ENCODE peak calls at places on chromosomes 16 and 17, in five cellular contexts. S, A, H, K and Z are unnamed samples.
A peak's percentile ranks its signal among the peaks of the same experiment; 100 is the strongest.

GRCh38 chr16:30567991-30568638 is 3.4 kb downstream of the ZNF688 start:
- DNase-seq in S (peak; percentile 74), A (no peak), H (peak; percentile 76), K (peak; percentile 77), Z (peak; percentile 76)

GRCh38 chr17:50175035-50175788 is 9.4 kb downstream of the SGCA start:
- DNase-seq in S (peak; percentile 56), A (no peak), H (no peak), K (no peak), Z (peak; percentile 17)

GRCh38 chr17:79861371-79862216 is 22.4 kb upstream of the CBX4 start:
- DNase-seq in S (no peak), A (no peak), H (no peak), K (no peak), Z (peak; percentile 45)

GRCh38 chr17:43591750-43592562 is 45.8 kb upstream of the ETV4 start:
- DNase-seq in S (peak; percentile 92), A (peak; percentile 32), H (peak; percentile 84), K (no peak), Z (peak; percentile 97)

GRCh38 chr16:67236551-67237395 is 9.8 kb downstream of the TMEM208 start:
- DNase-seq in S (peak; percentile 31), A (peak; percentile 51), H (peak; percentile 44), K (peak; percentile 83), Z (peak; percentile 22)

GRCh38 chr16:31464781-31465260 is 5.5 kb downstream of the ARMC5 start:
- DNase-seq in S (no peak), A (no peak), H (no peak), K (no peak), Z (no peak)

GRCh38 chr16:2516391-2517240 is 2.9 kb downstream of the ATP6V0C start:
- DNase-seq in S (peak; percentile 10), A (no peak), H (no peak), K (no peak), Z (no peak)

GRCh38 chr16:50067290-50067853 is 1.6 kb downstream of the HEATR3 start:
- DNase-seq in S (peak; percentile 74), A (no peak), H (peak; percentile 56), K (peak; percentile 71), Z (peak; percentile 70)

GRCh38 chr17:80766290-80766689 is 221.7 kb downstream of the RPTOR start:
- DNase-seq in S (no peak), A (no peak), H (no peak), K (no peak), Z (no peak)

GRCh38 chr17:21242026-21242700 is 11.0 kb downstream of the NATD1 start:
- DNase-seq in S (no peak), A (no peak), H (peak; percentile 89), K (no peak), Z (peak; percentile 17)

GRCh38 chr16:30934827-30935557 is 11.6 kb downstream of the FBXL19 start:
- DNase-seq in S (peak; percentile 55), A (no peak), H (peak; percentile 26), K (peak; percentile 67), Z (peak; percentile 48)

GRCh38 chr16:75087040-75087979 is 29.3 kb downstream of the LDHD start:
- DNase-seq in S (peak; percentile 93), A (peak; percentile 57), H (no peak), K (no peak), Z (peak; percentile 89)

GRCh38 chr17:51120357-51120738 is 320 bp downstream of the SPAG9 start:
- DNase-seq in S (peak; percentile 14), A (peak; percentile 62), H (no peak), K (peak; percentile 55), Z (no peak)

GRCh38 chr17:55383771-55384679 is 37.6 kb downstream of the MMD start:
- DNase-seq in S (no peak), A (no peak), H (no peak), K (no peak), Z (peak; percentile 26)

GRCh38 chr17:44002141-44002848 is 2.1 kb upstream of the NAGS start:
- DNase-seq in S (peak; percentile 87), A (no peak), H (peak; percentile 57), K (no peak), Z (peak; percentile 90)

GRCh38 chr17:79945591-79946255 is 89.9 kb downstream of the TBC1D16 start:
- DNase-seq in S (no peak), A (no peak), H (no peak), K (peak; percentile 0), Z (no peak)

GRCh38 chr17:17141860-17142552 is 64.1 kb downstream of the PLD6 start:
- DNase-seq in S (peak; percentile 50), A (no peak), H (no peak), K (peak; percentile 63), Z (peak; percentile 67)

GRCh38 chr17:11330871-11331270 is 89.9 kb downstream of the SHISA6 start:
- DNase-seq in S (peak; percentile 1), A (no peak), H (no peak), K (no peak), Z (no peak)

GRCh38 chr17:57603978-57604377 is 141.1 kb downstream of the CCDC182 start:
- DNase-seq in S (no peak), A (peak; percentile 37), H (no peak), K (peak; percentile 94), Z (no peak)